ENCODE peak calls at places on chromosomes 6 and 20, in four cellular contexts. V is iPS DF 19.7; W is occipital lobe; L is activated naive CD4-positive, alpha-beta T cell treated with Interleukin-2 at 50 U/mL for 16 hours. F is an unnamed sample.

GRCh38 chr20:48904566-48905321 is 16.8 kb upstream of the ARFGEF2 start:
- DNase-seq in V (no peak), W (peak; percentile 22), L (peak; percentile 73), F (peak; percentile 70)

GRCh38 chr6:139538366-139538765 is 163.9 kb upstream of the CITED2 start:
- DNase-seq in V (no peak), W (no peak), L (no peak), F (no peak)

GRCh38 chr6:87722831-87723726 is 21.0 kb upstream of the AKIRIN2 start:
- DNase-seq in V (peak; percentile 75), W (peak; percentile 59), L (no peak), F (peak; percentile 46)

GRCh38 chr6:34051339-34051919 is 94.5 kb downstream of the GRM4 start:
- DNase-seq in V (no peak), W (no peak), L (no peak), F (no peak)

GRCh38 chr6:366972-367794 is 24.4 kb upstream of the IRF4 start:
- DNase-seq in V (no peak), W (no peak), L (no peak), F (no peak)

GRCh38 chr6:152380993-152381898 is 255.9 kb downstream of the SYNE1 start:
- DNase-seq in V (peak; percentile 23), W (peak; percentile 66), L (no peak), F (no peak)

GRCh38 chr6:166032366-166033171 is 135.1 kb downstream of the TBXT start:
- DNase-seq in V (peak; percentile 42), W (no peak), L (no peak), F (peak; percentile 42)

GRCh38 chr20:39390186-39390585 is 428.0 kb downstream of the DHX35 start:
- DNase-seq in V (no peak), W (no peak), L (no peak), F (no peak)

GRCh38 chr20:33600414-33600813 is 61.7 kb upstream of the C20orf144 start:
- DNase-seq in V (no peak), W (no peak), L (no peak), F (no peak)

GRCh38 chr20:17874271-17875105 is 94.1 kb downstream of the SNX5 start:
- DNase-seq in V (no peak), W (no peak), L (no peak), F (no peak)

GRCh38 chr20:4245542-4245941 is 230.2 kb upstream of the RNF24 start:
- DNase-seq in V (no peak), W (no peak), L (no peak), F (no peak)

GRCh38 chr6:138454976-138455706 is 44.2 kb downstream of the NHSL1 start:
- DNase-seq in V (no peak), W (no peak), L (peak; percentile 60), F (peak; percentile 49)

GRCh38 chr6:137056121-137056880 is 11.5 kb upstream of the IL20RA start:
- DNase-seq in V (no peak), W (no peak), L (no peak), F (no peak)

GRCh38 chr6:159788757-159789376 is 535 bp downstream of the TCP1 start:
- DNase-seq in V (no peak), W (no peak), L (peak; percentile 23), F (peak; percentile 32)

GRCh38 chr6:165390475-165390874 is 81.1 kb upstream of the C6orf118 start:
- DNase-seq in V (no peak), W (no peak), L (no peak), F (no peak)

GRCh38 chr6:51959744-51960383 is 127.5 kb downstream of the PKHD1 start:
- DNase-seq in V (peak; percentile 52), W (peak; percentile 12), L (peak; percentile 4), F (peak; percentile 80)

GRCh38 chr6:102402635-102403329 is 1009.3 kb downstream of the GRIK2 start:
- DNase-seq in V (no peak), W (no peak), L (no peak), F (no peak)

GRCh38 chr6:56246941-56247653 is at the start of gene COL21A1:
- DNase-seq in V (peak; percentile 90), W (peak; percentile 8), L (no peak), F (peak; percentile 91)

GRCh38 chr20:23988561-23988960 is at the start of gene GGTLC1:
- DNase-seq in V (no peak), W (no peak), L (no peak), F (no peak)

GRCh38 chr6:69926745-69927144 is 60.4 kb downstream of the COL19A1 start:
- DNase-seq in V (no peak), W (no peak), L (no peak), F (no peak)

GRCh38 chr20:4112490-4113420 is 97.4 kb upstream of the RNF24 start:
- DNase-seq in V (no peak), W (no peak), L (peak; percentile 18), F (no peak)

GRCh38 chr6:135439549-135439948 is 58.0 kb downstream of the AHI1 start:
- DNase-seq in V (no peak), W (no peak), L (no peak), F (no peak)

GRCh38 chr6:139407718-139408222 is 33.3 kb upstream of the CITED2 start:
- DNase-seq in V (no peak), W (no peak), L (no peak), F (no peak)

GRCh38 chr20:32333988-32334885 is 23.9 kb upstream of the ASXL1 start:
- DNase-seq in V (no peak), W (peak; percentile 11), L (peak; percentile 75), F (no peak)

GRCh38 chr6:135159531-135159930 is 21.6 kb upstream of the MYB start:
- DNase-seq in V (no peak), W (no peak), L (no peak), F (no peak)

GRCh38 chr6:152189736-152190135 is 382.3 kb downstream of the ESR1 start:
- DNase-seq in V (no peak), W (no peak), L (no peak), F (no peak)

GRCh38 chr6:107977283-107977682 is 19.3 kb upstream of the SEC63 start:
- DNase-seq in V (no peak), W (no peak), L (no peak), F (no peak)

GRCh38 chr6:90425161-90425641 is 128.6 kb upstream of the BACH2 start:
- DNase-seq in V (no peak), W (no peak), L (no peak), F (no peak)

GRCh38 chr6:166768761-166769160 is 141.7 kb upstream of the RPS6KA2 start:
- DNase-seq in V (no peak), W (no peak), L (no peak), F (no peak)

F was measured in WTC11.